ENCODE peak calls at places on chromosomes 3 and 15, in eight cellular contexts. One of them, this sample, is unnamed.

GRCh38 chr3:155991291-155991690 is 120.8 kb downstream of the GMPS start:
- DNase-seq in iris pigment epithelial cell: no peak
- DNase-seq in HT1080: no peak
- DNase-seq in BJ: no peak
- DNase-seq in endothelial cell: no peak
- DNase-seq in activated T-helper 2 cell treated with anti-CD3 and anti-CD28 coated beads, Interferon-gamma antibody, Interleukin-2, Interleukin-4, amounts not matched to agents 10 μg/mL and 5 μg/mL and 100 μg/mL, durations not matched to agents 14 hours and 24 hours and 36 hours: no peak
- DNase-seq in ureter: no peak
- DNase-seq in AG09309: no peak
- DNase-seq in this sample: no peak

GRCh38 chr15:60520825-60521368 is 42.0 kb upstream of the ICE2 start:
- DNase-seq in iris pigment epithelial cell: peak; percentile 65
- DNase-seq in HT1080: peak; percentile 61
- DNase-seq in BJ: no peak
- DNase-seq in endothelial cell: peak; percentile 75
- DNase-seq in activated T-helper 2 cell treated with anti-CD3 and anti-CD28 coated beads, Interferon-gamma antibody, Interleukin-2, Interleukin-4, amounts not matched to agents 10 μg/mL and 5 μg/mL and 100 μg/mL, durations not matched to agents 14 hours and 24 hours and 36 hours: peak; percentile 65
- DNase-seq in ureter: peak; percentile 76
- DNase-seq in AG09309: no peak
- DNase-seq in this sample: peak; percentile 60

GRCh38 chr3:136249091-136249490 is 1.0 kb upstream of the PCCB start:
- DNase-seq in iris pigment epithelial cell: no peak
- DNase-seq in HT1080: no peak
- DNase-seq in BJ: no peak
- DNase-seq in endothelial cell: no peak
- DNase-seq in activated T-helper 2 cell treated with anti-CD3 and anti-CD28 coated beads, Interferon-gamma antibody, Interleukin-2, Interleukin-4, amounts not matched to agents 10 μg/mL and 5 μg/mL and 100 μg/mL, durations not matched to agents 14 hours and 24 hours and 36 hours: no peak
- DNase-seq in ureter: no peak
- DNase-seq in AG09309: no peak
- DNase-seq in this sample: no peak

GRCh38 chr3:161354554-161354953 is 16.8 kb downstream of the SPTSSB start:
- DNase-seq in iris pigment epithelial cell: no peak
- DNase-seq in HT1080: no peak
- DNase-seq in BJ: no peak
- DNase-seq in endothelial cell: no peak
- DNase-seq in activated T-helper 2 cell treated with anti-CD3 and anti-CD28 coated beads, Interferon-gamma antibody, Interleukin-2, Interleukin-4, amounts not matched to agents 10 μg/mL and 5 μg/mL and 100 μg/mL, durations not matched to agents 14 hours and 24 hours and 36 hours: no peak
- DNase-seq in ureter: no peak
- DNase-seq in AG09309: no peak
- DNase-seq in this sample: no peak

GRCh38 chr3:159911011-159911663 is 77.5 kb upstream of the IL12A start:
- DNase-seq in iris pigment epithelial cell: no peak
- DNase-seq in HT1080: peak; percentile 54
- DNase-seq in BJ: no peak
- DNase-seq in endothelial cell: no peak
- DNase-seq in activated T-helper 2 cell treated with anti-CD3 and anti-CD28 coated beads, Interferon-gamma antibody, Interleukin-2, Interleukin-4, amounts not matched to agents 10 μg/mL and 5 μg/mL and 100 μg/mL, durations not matched to agents 14 hours and 24 hours and 36 hours: no peak
- DNase-seq in ureter: no peak
- DNase-seq in AG09309: no peak
- DNase-seq in this sample: no peak

GRCh38 chr3:46857485-46858341 is 5.5 kb downstream of the MYL3 start:
- DNase-seq in iris pigment epithelial cell: no peak
- DNase-seq in HT1080: no peak
- DNase-seq in BJ: no peak
- DNase-seq in endothelial cell: no peak
- DNase-seq in activated T-helper 2 cell treated with anti-CD3 and anti-CD28 coated beads, Interferon-gamma antibody, Interleukin-2, Interleukin-4, amounts not matched to agents 10 μg/mL and 5 μg/mL and 100 μg/mL, durations not matched to agents 14 hours and 24 hours and 36 hours: no peak
- DNase-seq in ureter: no peak
- DNase-seq in AG09309: no peak
- DNase-seq in this sample: no peak

GRCh38 chr3:52121813-52122212 is 32.4 kb downstream of the POC1A start:
- DNase-seq in iris pigment epithelial cell: no peak
- DNase-seq in HT1080: no peak
- DNase-seq in BJ: no peak
- DNase-seq in endothelial cell: no peak
- DNase-seq in activated T-helper 2 cell treated with anti-CD3 and anti-CD28 coated beads, Interferon-gamma antibody, Interleukin-2, Interleukin-4, amounts not matched to agents 10 μg/mL and 5 μg/mL and 100 μg/mL, durations not matched to agents 14 hours and 24 hours and 36 hours: no peak
- DNase-seq in ureter: no peak
- DNase-seq in AG09309: no peak
- DNase-seq in this sample: no peak

GRCh38 chr3:119184808-119185690 is 11.7 kb downstream of the UPK1B start:
- DNase-seq in iris pigment epithelial cell: peak; percentile 83
- DNase-seq in HT1080: no peak
- DNase-seq in BJ: peak; percentile 86
- DNase-seq in endothelial cell: no peak
- DNase-seq in activated T-helper 2 cell treated with anti-CD3 and anti-CD28 coated beads, Interferon-gamma antibody, Interleukin-2, Interleukin-4, amounts not matched to agents 10 μg/mL and 5 μg/mL and 100 μg/mL, durations not matched to agents 14 hours and 24 hours and 36 hours: no peak
- DNase-seq in ureter: no peak
- DNase-seq in AG09309: peak; percentile 83
- DNase-seq in this sample: peak; percentile 92

GRCh38 chr15:40549894-40550293 is 14.9 kb downstream of the CCDC32 start:
- DNase-seq in iris pigment epithelial cell: no peak
- DNase-seq in HT1080: no peak
- DNase-seq in BJ: no peak
- DNase-seq in endothelial cell: no peak
- DNase-seq in activated T-helper 2 cell treated with anti-CD3 and anti-CD28 coated beads, Interferon-gamma antibody, Interleukin-2, Interleukin-4, amounts not matched to agents 10 μg/mL and 5 μg/mL and 100 μg/mL, durations not matched to agents 14 hours and 24 hours and 36 hours: no peak
- DNase-seq in ureter: no peak
- DNase-seq in AG09309: no peak
- DNase-seq in this sample: no peak

GRCh38 chr15:83559310-83559966 is 94.5 kb upstream of the ADAMTSL3 start:
- DNase-seq in iris pigment epithelial cell: peak; percentile 71
- DNase-seq in HT1080: peak; percentile 57
- DNase-seq in BJ: no peak
- DNase-seq in endothelial cell: peak; percentile 68
- DNase-seq in activated T-helper 2 cell treated with anti-CD3 and anti-CD28 coated beads, Interferon-gamma antibody, Interleukin-2, Interleukin-4, amounts not matched to agents 10 μg/mL and 5 μg/mL and 100 μg/mL, durations not matched to agents 14 hours and 24 hours and 36 hours: peak; percentile 19
- DNase-seq in ureter: peak; percentile 62
- DNase-seq in AG09309: peak; percentile 13
- DNase-seq in this sample: peak; percentile 59

GRCh38 chr15:68228143-68228970 is 1.2 kb downstream of the CLN6 start:
- DNase-seq in iris pigment epithelial cell: peak; percentile 10
- DNase-seq in HT1080: peak; percentile 27
- DNase-seq in BJ: no peak
- DNase-seq in endothelial cell: no peak
- DNase-seq in activated T-helper 2 cell treated with anti-CD3 and anti-CD28 coated beads, Interferon-gamma antibody, Interleukin-2, Interleukin-4, amounts not matched to agents 10 μg/mL and 5 μg/mL and 100 μg/mL, durations not matched to agents 14 hours and 24 hours and 36 hours: no peak
- DNase-seq in ureter: no peak
- DNase-seq in AG09309: no peak
- DNase-seq in this sample: no peak

GRCh38 chr3:52119826-52120225 is 34.4 kb downstream of the POC1A start:
- DNase-seq in iris pigment epithelial cell: no peak
- DNase-seq in HT1080: no peak
- DNase-seq in BJ: no peak
- DNase-seq in endothelial cell: no peak
- DNase-seq in activated T-helper 2 cell treated with anti-CD3 and anti-CD28 coated beads, Interferon-gamma antibody, Interleukin-2, Interleukin-4, amounts not matched to agents 10 μg/mL and 5 μg/mL and 100 μg/mL, durations not matched to agents 14 hours and 24 hours and 36 hours: no peak
- DNase-seq in ureter: no peak
- DNase-seq in AG09309: no peak
- DNase-seq in this sample: no peak

GRCh38 chr15:75007216-75007615 is 11.9 kb downstream of the SCAMP5 start:
- DNase-seq in iris pigment epithelial cell: no peak
- DNase-seq in HT1080: no peak
- DNase-seq in BJ: no peak
- DNase-seq in endothelial cell: no peak
- DNase-seq in activated T-helper 2 cell treated with anti-CD3 and anti-CD28 coated beads, Interferon-gamma antibody, Interleukin-2, Interleukin-4, amounts not matched to agents 10 μg/mL and 5 μg/mL and 100 μg/mL, durations not matched to agents 14 hours and 24 hours and 36 hours: no peak
- DNase-seq in ureter: no peak
- DNase-seq in AG09309: no peak
- DNase-seq in this sample: no peak

GRCh38 chr15:35229085-35229484 is 144.0 kb upstream of the NANOGP8 start:
- DNase-seq in iris pigment epithelial cell: no peak
- DNase-seq in HT1080: no peak
- DNase-seq in BJ: no peak
- DNase-seq in endothelial cell: no peak
- DNase-seq in activated T-helper 2 cell treated with anti-CD3 and anti-CD28 coated beads, Interferon-gamma antibody, Interleukin-2, Interleukin-4, amounts not matched to agents 10 μg/mL and 5 μg/mL and 100 μg/mL, durations not matched to agents 14 hours and 24 hours and 36 hours: no peak
- DNase-seq in ureter: no peak
- DNase-seq in AG09309: no peak
- DNase-seq in this sample: no peak

GRCh38 chr15:68384451-68385239 is 47.3 kb downstream of the ITGA11 start:
- DNase-seq in iris pigment epithelial cell: peak; percentile 90
- DNase-seq in HT1080: peak; percentile 96
- DNase-seq in BJ: peak; percentile 87
- DNase-seq in endothelial cell: no peak
- DNase-seq in activated T-helper 2 cell treated with anti-CD3 and anti-CD28 coated beads, Interferon-gamma antibody, Interleukin-2, Interleukin-4, amounts not matched to agents 10 μg/mL and 5 μg/mL and 100 μg/mL, durations not matched to agents 14 hours and 24 hours and 36 hours: no peak
- DNase-seq in ureter: peak; percentile 75
- DNase-seq in AG09309: peak; percentile 89
- DNase-seq in this sample: peak; percentile 98

GRCh38 chr3:125512135-125512920 is 7.7 kb downstream of the SNX4 start:
- DNase-seq in iris pigment epithelial cell: peak; percentile 73
- DNase-seq in HT1080: peak; percentile 30
- DNase-seq in BJ: no peak
- DNase-seq in endothelial cell: no peak
- DNase-seq in activated T-helper 2 cell treated with anti-CD3 and anti-CD28 coated beads, Interferon-gamma antibody, Interleukin-2, Interleukin-4, amounts not matched to agents 10 μg/mL and 5 μg/mL and 100 μg/mL, durations not matched to agents 14 hours and 24 hours and 36 hours: no peak
- DNase-seq in ureter: no peak
- DNase-seq in AG09309: no peak
- DNase-seq in this sample: no peak

GRCh38 chr15:92018535-92019239 is 165.2 kb downstream of the SLCO3A1 start:
- DNase-seq in iris pigment epithelial cell: no peak
- DNase-seq in HT1080: no peak
- DNase-seq in BJ: no peak
- DNase-seq in endothelial cell: no peak
- DNase-seq in activated T-helper 2 cell treated with anti-CD3 and anti-CD28 coated beads, Interferon-gamma antibody, Interleukin-2, Interleukin-4, amounts not matched to agents 10 μg/mL and 5 μg/mL and 100 μg/mL, durations not matched to agents 14 hours and 24 hours and 36 hours: no peak
- DNase-seq in ureter: no peak
- DNase-seq in AG09309: no peak
- DNase-seq in this sample: no peak

GRCh38 chr3:124207873-124208473 is 216.0 kb upstream of the ROPN1 start:
- DNase-seq in iris pigment epithelial cell: no peak
- DNase-seq in HT1080: no peak
- DNase-seq in BJ: no peak
- DNase-seq in endothelial cell: no peak
- DNase-seq in activated T-helper 2 cell treated with anti-CD3 and anti-CD28 coated beads, Interferon-gamma antibody, Interleukin-2, Interleukin-4, amounts not matched to agents 10 μg/mL and 5 μg/mL and 100 μg/mL, durations not matched to agents 14 hours and 24 hours and 36 hours: no peak
- DNase-seq in ureter: no peak
- DNase-seq in AG09309: no peak
- DNase-seq in this sample: no peak

GRCh38 chr3:136381051-136381450 is 130.9 kb downstream of the PCCB start:
- DNase-seq in iris pigment epithelial cell: peak; percentile 34
- DNase-seq in HT1080: no peak
- DNase-seq in BJ: no peak
- DNase-seq in endothelial cell: no peak
- DNase-seq in activated T-helper 2 cell treated with anti-CD3 and anti-CD28 coated beads, Interferon-gamma antibody, Interleukin-2, Interleukin-4, amounts not matched to agents 10 μg/mL and 5 μg/mL and 100 μg/mL, durations not matched to agents 14 hours and 24 hours and 36 hours: no peak
- DNase-seq in ureter: no peak
- DNase-seq in AG09309: no peak
- DNase-seq in this sample: no peak

GRCh38 chr3:124886168-124887051 is 755 bp downstream of the ITGB5 start:
- DNase-seq in iris pigment epithelial cell: peak; percentile 60
- DNase-seq in HT1080: peak; percentile 72
- DNase-seq in BJ: no peak
- DNase-seq in endothelial cell: peak; percentile 59
- DNase-seq in activated T-helper 2 cell treated with anti-CD3 and anti-CD28 coated beads, Interferon-gamma antibody, Interleukin-2, Interleukin-4, amounts not matched to agents 10 μg/mL and 5 μg/mL and 100 μg/mL, durations not matched to agents 14 hours and 24 hours and 36 hours: no peak
- DNase-seq in ureter: peak; percentile 49
- DNase-seq in AG09309: no peak
- DNase-seq in this sample: peak; percentile 19

GRCh38 chr3:16092923-16093322 is 81.6 kb upstream of the GALNT15 start:
- DNase-seq in iris pigment epithelial cell: no peak
- DNase-seq in HT1080: no peak
- DNase-seq in BJ: no peak
- DNase-seq in endothelial cell: no peak
- DNase-seq in activated T-helper 2 cell treated with anti-CD3 and anti-CD28 coated beads, Interferon-gamma antibody, Interleukin-2, Interleukin-4, amounts not matched to agents 10 μg/mL and 5 μg/mL and 100 μg/mL, durations not matched to agents 14 hours and 24 hours and 36 hours: no peak
- DNase-seq in ureter: no peak
- DNase-seq in AG09309: no peak
- DNase-seq in this sample: no peak

GRCh38 chr3:194150252-194150934 is 14.4 kb downstream of the HES1 start:
- DNase-seq in iris pigment epithelial cell: peak; percentile 39
- DNase-seq in HT1080: no peak
- DNase-seq in BJ: no peak
- DNase-seq in endothelial cell: no peak
- DNase-seq in activated T-helper 2 cell treated with anti-CD3 and anti-CD28 coated beads, Interferon-gamma antibody, Interleukin-2, Interleukin-4, amounts not matched to agents 10 μg/mL and 5 μg/mL and 100 μg/mL, durations not matched to agents 14 hours and 24 hours and 36 hours: no peak
- DNase-seq in ureter: no peak
- DNase-seq in AG09309: no peak
- DNase-seq in this sample: no peak

GRCh38 chr3:78666458-78666800 is 1101.4 kb downstream of the ROBO1 start:
- DNase-seq in iris pigment epithelial cell: peak; percentile 84
- DNase-seq in HT1080: peak; percentile 39
- DNase-seq in BJ: peak; percentile 46
- DNase-seq in endothelial cell: no peak
- DNase-seq in activated T-helper 2 cell treated with anti-CD3 and anti-CD28 coated beads, Interferon-gamma antibody, Interleukin-2, Interleukin-4, amounts not matched to agents 10 μg/mL and 5 μg/mL and 100 μg/mL, durations not matched to agents 14 hours and 24 hours and 36 hours: no peak
- DNase-seq in ureter: no peak
- DNase-seq in AG09309: no peak
- DNase-seq in this sample: peak; percentile 56

GRCh38 chr15:26069204-26069603 is 206.1 kb upstream of the ATP10A start:
- DNase-seq in iris pigment epithelial cell: no peak
- DNase-seq in HT1080: no peak
- DNase-seq in BJ: no peak
- DNase-seq in endothelial cell: no peak
- DNase-seq in activated T-helper 2 cell treated with anti-CD3 and anti-CD28 coated beads, Interferon-gamma antibody, Interleukin-2, Interleukin-4, amounts not matched to agents 10 μg/mL and 5 μg/mL and 100 μg/mL, durations not matched to agents 14 hours and 24 hours and 36 hours: no peak
- DNase-seq in ureter: no peak
- DNase-seq in AG09309: no peak
- DNase-seq in this sample: no peak

GRCh38 chr3:10674593-10674992 is 141.4 kb upstream of the SLC6A11 start:
- DNase-seq in iris pigment epithelial cell: no peak
- DNase-seq in HT1080: no peak
- DNase-seq in BJ: no peak
- DNase-seq in endothelial cell: no peak
- DNase-seq in activated T-helper 2 cell treated with anti-CD3 and anti-CD28 coated beads, Interferon-gamma antibody, Interleukin-2, Interleukin-4, amounts not matched to agents 10 μg/mL and 5 μg/mL and 100 μg/mL, durations not matched to agents 14 hours and 24 hours and 36 hours: no peak
- DNase-seq in ureter: no peak
- DNase-seq in AG09309: no peak
- DNase-seq in this sample: no peak

GRCh38 chr3:134315286-134316106 is 58.8 kb downstream of the AMOTL2 start:
- DNase-seq in iris pigment epithelial cell: peak; percentile 92
- DNase-seq in HT1080: peak; percentile 76
- DNase-seq in BJ: no peak
- DNase-seq in endothelial cell: peak; percentile 66
- DNase-seq in activated T-helper 2 cell treated with anti-CD3 and anti-CD28 coated beads, Interferon-gamma antibody, Interleukin-2, Interleukin-4, amounts not matched to agents 10 μg/mL and 5 μg/mL and 100 μg/mL, durations not matched to agents 14 hours and 24 hours and 36 hours: no peak
- DNase-seq in ureter: peak; percentile 60
- DNase-seq in AG09309: no peak
- DNase-seq in this sample: peak; percentile 43

GRCh38 chr3:62366093-62366419 is 7.3 kb downstream of the FEZF2 start:
- DNase-seq in iris pigment epithelial cell: no peak
- DNase-seq in HT1080: no peak
- DNase-seq in BJ: no peak
- DNase-seq in endothelial cell: no peak
- DNase-seq in activated T-helper 2 cell treated with anti-CD3 and anti-CD28 coated beads, Interferon-gamma antibody, Interleukin-2, Interleukin-4, amounts not matched to agents 10 μg/mL and 5 μg/mL and 100 μg/mL, durations not matched to agents 14 hours and 24 hours and 36 hours: no peak
- DNase-seq in ureter: no peak
- DNase-seq in AG09309: no peak
- DNase-seq in this sample: no peak

GRCh38 chr15:66253296-66253642 is 281 bp downstream of the MEGF11 start:
- DNase-seq in iris pigment epithelial cell: no peak
- DNase-seq in HT1080: no peak
- DNase-seq in BJ: no peak
- DNase-seq in endothelial cell: no peak
- DNase-seq in activated T-helper 2 cell treated with anti-CD3 and anti-CD28 coated beads, Interferon-gamma antibody, Interleukin-2, Interleukin-4, amounts not matched to agents 10 μg/mL and 5 μg/mL and 100 μg/mL, durations not matched to agents 14 hours and 24 hours and 36 hours: no peak
- DNase-seq in ureter: no peak
- DNase-seq in AG09309: no peak
- DNase-seq in this sample: no peak

GRCh38 chr15:70242962-70243685 is 145.4 kb upstream of the TLE3 start:
- DNase-seq in iris pigment epithelial cell: no peak
- DNase-seq in HT1080: no peak
- DNase-seq in BJ: no peak
- DNase-seq in endothelial cell: no peak
- DNase-seq in activated T-helper 2 cell treated with anti-CD3 and anti-CD28 coated beads, Interferon-gamma antibody, Interleukin-2, Interleukin-4, amounts not matched to agents 10 μg/mL and 5 μg/mL and 100 μg/mL, durations not matched to agents 14 hours and 24 hours and 36 hours: no peak
- DNase-seq in ureter: no peak
- DNase-seq in AG09309: no peak
- DNase-seq in this sample: no peak

GRCh38 chr3:46667061-46667621 is 26.3 kb downstream of the ALS2CL start:
- DNase-seq in iris pigment epithelial cell: no peak
- DNase-seq in HT1080: no peak
- DNase-seq in BJ: no peak
- DNase-seq in endothelial cell: no peak
- DNase-seq in activated T-helper 2 cell treated with anti-CD3 and anti-CD28 coated beads, Interferon-gamma antibody, Interleukin-2, Interleukin-4, amounts not matched to agents 10 μg/mL and 5 μg/mL and 100 μg/mL, durations not matched to agents 14 hours and 24 hours and 36 hours: no peak
- DNase-seq in ureter: peak; percentile 38
- DNase-seq in AG09309: no peak
- DNase-seq in this sample: no peak

GRCh38 chr3:151770941-151771340 is 37.2 kb downstream of the AADACL2 start:
- DNase-seq in iris pigment epithelial cell: peak; percentile 55
- DNase-seq in HT1080: no peak
- DNase-seq in BJ: no peak
- DNase-seq in endothelial cell: no peak
- DNase-seq in activated T-helper 2 cell treated with anti-CD3 and anti-CD28 coated beads, Interferon-gamma antibody, Interleukin-2, Interleukin-4, amounts not matched to agents 10 μg/mL and 5 μg/mL and 100 μg/mL, durations not matched to agents 14 hours and 24 hours and 36 hours: no peak
- DNase-seq in ureter: no peak
- DNase-seq in AG09309: no peak
- DNase-seq in this sample: no peak

GRCh38 chr3:72448858-72449257 is 399.4 kb downstream of the SHQ1 start:
- DNase-seq in iris pigment epithelial cell: no peak
- DNase-seq in HT1080: peak; percentile 69
- DNase-seq in BJ: no peak
- DNase-seq in endothelial cell: no peak
- DNase-seq in activated T-helper 2 cell treated with anti-CD3 and anti-CD28 coated beads, Interferon-gamma antibody, Interleukin-2, Interleukin-4, amounts not matched to agents 10 μg/mL and 5 μg/mL and 100 μg/mL, durations not matched to agents 14 hours and 24 hours and 36 hours: no peak
- DNase-seq in ureter: no peak
- DNase-seq in AG09309: no peak
- DNase-seq in this sample: no peak

GRCh38 chr15:74611341-74611740 is 4.3 kb upstream of the CLK3 start:
- DNase-seq in iris pigment epithelial cell: no peak
- DNase-seq in HT1080: no peak
- DNase-seq in BJ: no peak
- DNase-seq in endothelial cell: no peak
- DNase-seq in activated T-helper 2 cell treated with anti-CD3 and anti-CD28 coated beads, Interferon-gamma antibody, Interleukin-2, Interleukin-4, amounts not matched to agents 10 μg/mL and 5 μg/mL and 100 μg/mL, durations not matched to agents 14 hours and 24 hours and 36 hours: no peak
- DNase-seq in ureter: no peak
- DNase-seq in AG09309: no peak
- DNase-seq in this sample: no peak

GRCh38 chr15:66772967-66773873 is 71.2 kb downstream of the SMAD6 start:
- DNase-seq in iris pigment epithelial cell: no peak
- DNase-seq in HT1080: no peak
- DNase-seq in BJ: no peak
- DNase-seq in endothelial cell: no peak
- DNase-seq in activated T-helper 2 cell treated with anti-CD3 and anti-CD28 coated beads, Interferon-gamma antibody, Interleukin-2, Interleukin-4, amounts not matched to agents 10 μg/mL and 5 μg/mL and 100 μg/mL, durations not matched to agents 14 hours and 24 hours and 36 hours: no peak
- DNase-seq in ureter: no peak
- DNase-seq in AG09309: no peak
- DNase-seq in this sample: no peak

This sample was measured in HFFc6.